ENCODE peak calls at places on chromosomes 5 and 9, in six cellular contexts. One of them, this sample, is unnamed. For H3K36me3, the result is how much of the 10 kb centered on the place peaks cover.

GRCh38 chr5:152072076-152072475 is 147.4 kb upstream of the GLRA1 start:
- DNase-seq in Peyer's patch: no peak
- DNase-seq in tibial nerve: no peak
- DNase-seq in kidney: no peak
- DNase-seq in HAP-1: no peak
- DNase-seq in upper lobe of right lung: no peak
- DNase-seq in this sample: no peak

GRCh38 chr5:15021286-15022046 is 149.9 kb upstream of the ANKH start:
- DNase-seq in Peyer's patch: no peak
- DNase-seq in tibial nerve: no peak
- DNase-seq in HAP-1: no peak
- DNase-seq in kidney: no peak
- DNase-seq in upper lobe of right lung: no peak
- DNase-seq in this sample: no peak

GRCh38 chr9:137550241-137550621 is at the start of gene PNPLA7:
- DNase-seq in upper lobe of right lung: peak
- DNase-seq in kidney: peak
- DNase-seq in Peyer's patch: peak
- DNase-seq in tibial nerve: peak
- DNase-seq in HAP-1: peak
- DNase-seq in this sample: peak

GRCh38 chr5:157607371-157608161 is 32.0 kb upstream of the ADAM19 start:
- DNase-seq in Peyer's patch: no peak
- DNase-seq in tibial nerve: no peak
- DNase-seq in HAP-1: no peak
- DNase-seq in kidney: no peak
- DNase-seq in upper lobe of right lung: no peak
- DNase-seq in this sample: no peak

GRCh38 chr5:53985796-53986195 is 324.6 kb downstream of the ARL15 start:
- DNase-seq in kidney: no peak
- DNase-seq in upper lobe of right lung: no peak
- DNase-seq in tibial nerve: no peak
- DNase-seq in HAP-1: no peak
- DNase-seq in Peyer's patch: no peak
- DNase-seq in this sample: no peak

GRCh38 chr9:26163931-26164330 is 485.7 kb upstream of the TUSC1 start:
- DNase-seq in upper lobe of right lung: no peak
- DNase-seq in kidney: no peak
- DNase-seq in tibial nerve: no peak
- DNase-seq in HAP-1: no peak
- DNase-seq in Peyer's patch: no peak
- DNase-seq in this sample: no peak

GRCh38 chr9:111992523-111992922 is 95.9 kb downstream of the UGCG start:
- DNase-seq in tibial nerve: no peak
- DNase-seq in HAP-1: no peak
- DNase-seq in Peyer's patch: no peak
- DNase-seq in kidney: no peak
- DNase-seq in upper lobe of right lung: no peak
- DNase-seq in this sample: no peak

GRCh38 chr5:180495991-180496741 is 2.0 kb downstream of the CNOT6 start:
- DNase-seq in upper lobe of right lung: peak
- DNase-seq in kidney: no peak
- DNase-seq in HAP-1: no peak
- DNase-seq in Peyer's patch: no peak
- DNase-seq in tibial nerve: no peak
- DNase-seq in this sample: no peak

GRCh38 chr9:20671635-20672034 is 12.4 kb upstream of the FOCAD start:
- DNase-seq in Peyer's patch: no peak
- DNase-seq in kidney: no peak
- DNase-seq in HAP-1: no peak
- DNase-seq in upper lobe of right lung: no peak
- DNase-seq in tibial nerve: no peak
- DNase-seq in this sample: no peak

GRCh38 chr5:82635561-82636288 is 357.6 kb upstream of the RPS23 start:
- DNase-seq in kidney: no peak
- DNase-seq in tibial nerve: no peak
- DNase-seq in HAP-1: no peak
- DNase-seq in Peyer's patch: no peak
- DNase-seq in upper lobe of right lung: no peak
- DNase-seq in this sample: no peak

GRCh38 chr9:33932078-33932807 is 115.3 kb downstream of the UBE2R2 start:
- DNase-seq in Peyer's patch: no peak
- DNase-seq in tibial nerve: no peak
- DNase-seq in HAP-1: no peak
- DNase-seq in kidney: no peak
- DNase-seq in upper lobe of right lung: no peak
- DNase-seq in this sample: no peak

GRCh38 chr5:171635846-171636245 is 149.8 kb upstream of the SMIM23 start:
- DNase-seq in kidney: no peak
- DNase-seq in HAP-1: no peak
- DNase-seq in Peyer's patch: no peak
- DNase-seq in tibial nerve: no peak
- DNase-seq in upper lobe of right lung: no peak
- DNase-seq in this sample: no peak

GRCh38 chr9:133839822-133840329 is 101.7 kb upstream of the SARDH start:
- DNase-seq in tibial nerve: peak
- DNase-seq in HAP-1: peak
- DNase-seq in kidney: peak
- DNase-seq in Peyer's patch: no peak
- DNase-seq in upper lobe of right lung: no peak
- DNase-seq in this sample: no peak

GRCh38 chr9:107172160-107172978 is 110.7 kb upstream of the RAD23B start:
- DNase-seq in Peyer's patch: peak
- DNase-seq in kidney: no peak
- DNase-seq in HAP-1: peak
- DNase-seq in tibial nerve: peak
- DNase-seq in upper lobe of right lung: peak
- DNase-seq in this sample: peak
- H3K36me3 ChIP-seq in Peyer's patch: under half
- H3K36me3 ChIP-seq in kidney: under half
- H3K36me3 ChIP-seq in HAP-1: under half
- H3K36me3 ChIP-seq in tibial nerve: under half
- H3K36me3 ChIP-seq in upper lobe of right lung: under half
- H3K36me3 ChIP-seq in this sample: under half

GRCh38 chr9:127437497-127438264 is 13.5 kb downstream of the ZNF79 start:
- DNase-seq in HAP-1: no peak
- DNase-seq in kidney: no peak
- DNase-seq in tibial nerve: no peak
- DNase-seq in Peyer's patch: no peak
- DNase-seq in upper lobe of right lung: no peak
- DNase-seq in this sample: no peak

DNA sequence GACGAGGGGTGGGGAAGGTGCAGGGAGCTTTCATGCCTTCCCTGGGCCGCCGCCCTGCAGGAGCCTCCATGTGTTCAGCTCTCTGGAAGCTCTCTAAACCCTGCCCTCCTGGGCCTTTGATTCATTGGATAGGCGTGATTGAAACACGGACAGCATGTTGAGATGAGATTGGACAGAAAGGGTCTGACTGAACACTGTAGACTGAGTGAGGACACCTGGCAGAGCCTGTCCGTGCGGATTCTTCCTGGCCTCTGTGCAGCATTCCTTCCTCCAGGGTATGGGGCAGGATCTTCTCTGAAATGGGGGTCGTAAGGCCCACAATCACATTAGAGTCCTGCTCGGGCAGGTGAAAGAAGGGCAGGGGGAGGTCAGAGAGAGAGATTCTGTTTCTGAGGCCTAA is 12.8 kb downstream of the RPL12 start:
- DNase-seq in upper lobe of right lung: no peak
- DNase-seq in tibial nerve: no peak
- DNase-seq in HAP-1: no peak
- DNase-seq in kidney: no peak
- DNase-seq in Peyer's patch: no peak
- DNase-seq in this sample: no peak
- H3K36me3 ChIP-seq in upper lobe of right lung: half or more
- H3K36me3 ChIP-seq in tibial nerve: under half
- H3K36me3 ChIP-seq in HAP-1: half or more
- H3K36me3 ChIP-seq in kidney: under half
- H3K36me3 ChIP-seq in Peyer's patch: under half
- H3K36me3 ChIP-seq in this sample: under half

DNA sequence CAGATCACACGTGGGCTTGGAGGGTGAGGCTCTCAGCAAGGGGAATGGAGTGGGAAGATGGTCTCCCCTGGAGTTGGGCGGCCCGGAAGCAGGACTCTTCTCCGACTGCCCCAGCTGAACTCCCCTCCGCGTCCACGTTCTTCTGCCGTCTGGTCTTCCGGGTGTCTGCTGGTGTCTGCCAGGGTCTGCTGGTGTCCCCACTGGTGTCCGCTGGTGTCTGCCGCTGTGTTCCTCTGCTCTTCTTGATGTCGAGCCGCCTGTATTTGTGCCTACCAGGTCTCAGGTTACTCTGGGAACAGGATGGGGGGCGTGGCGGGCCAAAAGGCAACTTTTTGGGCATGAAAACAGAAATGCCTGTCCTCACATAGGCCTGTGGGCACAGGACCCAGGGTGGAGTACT is 675.5 kb downstream of the SEMA5A start:
- DNase-seq in tibial nerve: no peak
- DNase-seq in kidney: no peak
- DNase-seq in HAP-1: no peak
- DNase-seq in upper lobe of right lung: no peak
- DNase-seq in Peyer's patch: no peak
- DNase-seq in this sample: no peak
- H3K36me3 ChIP-seq in tibial nerve: under half
- H3K36me3 ChIP-seq in kidney: under half
- H3K36me3 ChIP-seq in HAP-1: under half
- H3K36me3 ChIP-seq in upper lobe of right lung: under half
- H3K36me3 ChIP-seq in Peyer's patch: under half
- H3K36me3 ChIP-seq in this sample: under half

DNA sequence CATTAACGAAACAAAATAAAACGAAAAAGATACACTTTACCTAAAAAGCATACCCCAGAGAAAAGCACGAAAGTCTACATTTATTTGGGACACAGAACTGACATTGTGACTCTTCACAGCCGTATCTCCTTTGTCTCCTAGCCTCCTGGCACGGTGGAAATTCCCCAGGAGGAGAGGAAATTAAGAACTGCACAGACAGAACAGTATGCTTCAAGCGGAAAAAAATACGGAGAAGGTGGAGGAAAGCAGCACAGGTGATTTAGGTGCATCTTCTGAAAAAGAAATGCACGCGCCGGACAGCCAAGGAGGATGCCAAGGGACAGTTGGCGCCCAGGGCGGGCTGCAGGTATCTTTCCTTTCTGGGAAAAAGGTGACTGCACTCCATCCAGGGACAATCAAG is 32.0 kb downstream of the DDX31 start:
- DNase-seq in HAP-1: no peak
- DNase-seq in upper lobe of right lung: no peak
- DNase-seq in kidney: no peak
- DNase-seq in Peyer's patch: no peak
- DNase-seq in tibial nerve: no peak
- DNase-seq in this sample: no peak
- H3K36me3 ChIP-seq in HAP-1: half or more
- H3K36me3 ChIP-seq in upper lobe of right lung: half or more
- H3K36me3 ChIP-seq in kidney: under half
- H3K36me3 ChIP-seq in Peyer's patch: under half
- H3K36me3 ChIP-seq in tibial nerve: under half
- H3K36me3 ChIP-seq in this sample: under half

This sample was measured in iPS DF 6.9.